ENCODE peak calls at places on chromosomes 11 and 22, in five cellular contexts. One of them, this sample, is unnamed.

GRCh38 chr11:17750013-17750816 is 15.6 kb downstream of the KCNC1 start:
- DNase-seq in psoas muscle: peak; percentile 43
- DNase-seq in stromal cell of bone marrow: no peak
- DNase-seq in activated T-cell treated with anti-CD3 and anti-CD28 coated beads for 1 hour: no peak
- DNase-seq in GM13976: no peak
- DNase-seq in this sample: no peak

GRCh38 chr11:44709966-44710365 is 16.8 kb upstream of the TSPAN18 start:
- DNase-seq in psoas muscle: no peak
- DNase-seq in stromal cell of bone marrow: peak; percentile 11
- DNase-seq in activated T-cell treated with anti-CD3 and anti-CD28 coated beads for 1 hour: no peak
- DNase-seq in GM13976: no peak
- DNase-seq in this sample: no peak

GRCh38 chr11:9886595-9886994 is 222.7 kb downstream of the SWAP70 start:
- DNase-seq in psoas muscle: no peak
- DNase-seq in stromal cell of bone marrow: no peak
- DNase-seq in activated T-cell treated with anti-CD3 and anti-CD28 coated beads for 1 hour: no peak
- DNase-seq in GM13976: no peak
- DNase-seq in this sample: no peak

GRCh38 chr11:69309800-69310280 is 15.9 kb downstream of the MYEOV start:
- DNase-seq in psoas muscle: no peak
- DNase-seq in stromal cell of bone marrow: no peak
- DNase-seq in activated T-cell treated with anti-CD3 and anti-CD28 coated beads for 1 hour: no peak
- DNase-seq in GM13976: no peak
- DNase-seq in this sample: no peak

GRCh38 chr11:3604169-3604568 is 37.6 kb downstream of the ART5 start:
- DNase-seq in psoas muscle: no peak
- DNase-seq in stromal cell of bone marrow: no peak
- DNase-seq in activated T-cell treated with anti-CD3 and anti-CD28 coated beads for 1 hour: no peak
- DNase-seq in GM13976: no peak
- DNase-seq in this sample: no peak

GRCh38 chr11:117972589-117973445 is 13.4 kb upstream of the IL10RA start:
- DNase-seq in psoas muscle: no peak
- DNase-seq in stromal cell of bone marrow: no peak
- DNase-seq in activated T-cell treated with anti-CD3 and anti-CD28 coated beads for 1 hour: no peak
- DNase-seq in GM13976: no peak
- DNase-seq in this sample: no peak

GRCh38 chr22:48240165-48240934 is 1477.9 kb downstream of the TBC1D22A start:
- DNase-seq in psoas muscle: no peak
- DNase-seq in stromal cell of bone marrow: no peak
- DNase-seq in activated T-cell treated with anti-CD3 and anti-CD28 coated beads for 1 hour: no peak
- DNase-seq in GM13976: no peak
- DNase-seq in this sample: no peak

GRCh38 chr11:102647430-102647829 is 22.3 kb upstream of the MMP20 start:
- DNase-seq in psoas muscle: no peak
- DNase-seq in stromal cell of bone marrow: no peak
- DNase-seq in activated T-cell treated with anti-CD3 and anti-CD28 coated beads for 1 hour: no peak
- DNase-seq in GM13976: no peak
- DNase-seq in this sample: no peak

GRCh38 chr22:22235564-22235963 is 9.0 kb upstream of the VPREB1 start:
- DNase-seq in psoas muscle: no peak
- DNase-seq in stromal cell of bone marrow: no peak
- DNase-seq in activated T-cell treated with anti-CD3 and anti-CD28 coated beads for 1 hour: peak; percentile 51
- DNase-seq in GM13976: peak; percentile 72
- DNase-seq in this sample: peak; percentile 29

GRCh38 chr11:504053-504993 is 2.7 kb downstream of the RNH1 start:
- DNase-seq in psoas muscle: no peak
- DNase-seq in stromal cell of bone marrow: peak; percentile 59
- DNase-seq in activated T-cell treated with anti-CD3 and anti-CD28 coated beads for 1 hour: no peak
- DNase-seq in GM13976: peak; percentile 72
- DNase-seq in this sample: no peak

GRCh38 chr11:44992774-44993173 is 42.1 kb upstream of the TP53I11 start:
- DNase-seq in psoas muscle: no peak
- DNase-seq in stromal cell of bone marrow: no peak
- DNase-seq in activated T-cell treated with anti-CD3 and anti-CD28 coated beads for 1 hour: no peak
- DNase-seq in GM13976: no peak
- DNase-seq in this sample: no peak

GRCh38 chr22:36155702-36156101 is 4.9 kb downstream of the APOL3 start:
- DNase-seq in psoas muscle: peak; percentile 84
- DNase-seq in stromal cell of bone marrow: no peak
- DNase-seq in activated T-cell treated with anti-CD3 and anti-CD28 coated beads for 1 hour: no peak
- DNase-seq in GM13976: no peak
- DNase-seq in this sample: no peak

GRCh38 chr11:128236506-128237498 is 350.6 kb downstream of the ETS1 start:
- DNase-seq in psoas muscle: no peak
- DNase-seq in stromal cell of bone marrow: no peak
- DNase-seq in activated T-cell treated with anti-CD3 and anti-CD28 coated beads for 1 hour: no peak
- DNase-seq in GM13976: no peak
- DNase-seq in this sample: no peak

GRCh38 chr22:44126807-44127206 is 53.9 kb upstream of the PARVG start:
- DNase-seq in psoas muscle: no peak
- DNase-seq in stromal cell of bone marrow: no peak
- DNase-seq in activated T-cell treated with anti-CD3 and anti-CD28 coated beads for 1 hour: no peak
- DNase-seq in GM13976: no peak
- DNase-seq in this sample: no peak

GRCh38 chr22:49768077-49768476 is 59.6 kb downstream of the BRD1 start:
- DNase-seq in psoas muscle: peak; percentile 33
- DNase-seq in stromal cell of bone marrow: no peak
- DNase-seq in activated T-cell treated with anti-CD3 and anti-CD28 coated beads for 1 hour: no peak
- DNase-seq in GM13976: no peak
- DNase-seq in this sample: no peak

GRCh38 chr11:106461148-106461547 is 383.7 kb downstream of the AASDHPPT start:
- DNase-seq in psoas muscle: no peak
- DNase-seq in stromal cell of bone marrow: no peak
- DNase-seq in activated T-cell treated with anti-CD3 and anti-CD28 coated beads for 1 hour: no peak
- DNase-seq in GM13976: no peak
- DNase-seq in this sample: no peak

GRCh38 chr11:20113147-20113435 is 47.2 kb downstream of the DBX1 start:
- DNase-seq in psoas muscle: no peak
- DNase-seq in stromal cell of bone marrow: no peak
- DNase-seq in activated T-cell treated with anti-CD3 and anti-CD28 coated beads for 1 hour: no peak
- DNase-seq in GM13976: no peak
- DNase-seq in this sample: no peak

GRCh38 chr11:28674432-28675076 is 566.4 kb downstream of the METTL15 start:
- DNase-seq in psoas muscle: no peak
- DNase-seq in stromal cell of bone marrow: no peak
- DNase-seq in activated T-cell treated with anti-CD3 and anti-CD28 coated beads for 1 hour: no peak
- DNase-seq in GM13976: no peak
- DNase-seq in this sample: no peak

GRCh38 chr22:37198290-37199102 is 10.4 kb upstream of the C1QTNF6 start:
- DNase-seq in psoas muscle: peak; percentile 93
- DNase-seq in stromal cell of bone marrow: peak; percentile 50
- DNase-seq in activated T-cell treated with anti-CD3 and anti-CD28 coated beads for 1 hour: peak; percentile 93
- DNase-seq in GM13976: peak; percentile 90
- DNase-seq in this sample: peak; percentile 82

GRCh38 chr11:131662310-131662709 is 291.9 kb downstream of the NTM start:
- DNase-seq in psoas muscle: no peak
- DNase-seq in stromal cell of bone marrow: no peak
- DNase-seq in activated T-cell treated with anti-CD3 and anti-CD28 coated beads for 1 hour: no peak
- DNase-seq in GM13976: no peak
- DNase-seq in this sample: no peak

GRCh38 chr11:27216268-27217149 is 146.5 kb downstream of the CCDC34 start:
- DNase-seq in psoas muscle: peak; percentile 86
- DNase-seq in stromal cell of bone marrow: no peak
- DNase-seq in activated T-cell treated with anti-CD3 and anti-CD28 coated beads for 1 hour: no peak
- DNase-seq in GM13976: no peak
- DNase-seq in this sample: no peak

GRCh38 chr11:91653091-91653754 is 571.4 kb upstream of the FAT3 start:
- DNase-seq in psoas muscle: no peak
- DNase-seq in stromal cell of bone marrow: no peak
- DNase-seq in activated T-cell treated with anti-CD3 and anti-CD28 coated beads for 1 hour: no peak
- DNase-seq in GM13976: no peak
- DNase-seq in this sample: no peak

GRCh38 chr11:131370090-131370751 is at the start of gene NTM:
- DNase-seq in psoas muscle: peak; percentile 68
- DNase-seq in stromal cell of bone marrow: peak; percentile 33
- DNase-seq in activated T-cell treated with anti-CD3 and anti-CD28 coated beads for 1 hour: no peak
- DNase-seq in GM13976: no peak
- DNase-seq in this sample: no peak

GRCh38 chr11:34311126-34311525 is 46.7 kb downstream of the ABTB2 start:
- DNase-seq in psoas muscle: peak; percentile 65
- DNase-seq in stromal cell of bone marrow: no peak
- DNase-seq in activated T-cell treated with anti-CD3 and anti-CD28 coated beads for 1 hour: no peak
- DNase-seq in GM13976: no peak
- DNase-seq in this sample: no peak

GRCh38 chr22:39173787-39174497 is 21.5 kb upstream of the CBX7 start:
- DNase-seq in psoas muscle: no peak
- DNase-seq in stromal cell of bone marrow: no peak
- DNase-seq in activated T-cell treated with anti-CD3 and anti-CD28 coated beads for 1 hour: no peak
- DNase-seq in GM13976: peak; percentile 32
- DNase-seq in this sample: peak; percentile 29

GRCh38 chr11:44889266-44889665 is 61.4 kb downstream of the TP53I11 start:
- DNase-seq in psoas muscle: no peak
- DNase-seq in stromal cell of bone marrow: no peak
- DNase-seq in activated T-cell treated with anti-CD3 and anti-CD28 coated beads for 1 hour: no peak
- DNase-seq in GM13976: no peak
- DNase-seq in this sample: no peak

GRCh38 chr22:39446239-39446721 is 10.5 kb upstream of the MGAT3 start:
- DNase-seq in psoas muscle: no peak
- DNase-seq in stromal cell of bone marrow: no peak
- DNase-seq in activated T-cell treated with anti-CD3 and anti-CD28 coated beads for 1 hour: no peak
- DNase-seq in GM13976: peak; percentile 83
- DNase-seq in this sample: no peak

GRCh38 chr22:44309137-44309536 is 3.6 kb downstream of the SHISAL1 start:
- DNase-seq in psoas muscle: peak; percentile 70
- DNase-seq in stromal cell of bone marrow: peak; percentile 96
- DNase-seq in activated T-cell treated with anti-CD3 and anti-CD28 coated beads for 1 hour: no peak
- DNase-seq in GM13976: no peak
- DNase-seq in this sample: no peak

GRCh38 chr22:49825436-49825835 is 2.2 kb downstream of the BRD1 start:
- DNase-seq in psoas muscle: peak; percentile 39
- DNase-seq in stromal cell of bone marrow: peak; percentile 10
- DNase-seq in activated T-cell treated with anti-CD3 and anti-CD28 coated beads for 1 hour: no peak
- DNase-seq in GM13976: no peak
- DNase-seq in this sample: no peak

GRCh38 chr11:10605941-10606381 is 37.5 kb upstream of the LYVE1 start:
- DNase-seq in psoas muscle: peak; percentile 68
- DNase-seq in stromal cell of bone marrow: peak; percentile 79
- DNase-seq in activated T-cell treated with anti-CD3 and anti-CD28 coated beads for 1 hour: no peak
- DNase-seq in GM13976: no peak
- DNase-seq in this sample: no peak

GRCh38 chr22:40764743-40765441 is 54.3 kb downstream of the SLC25A17 start:
- DNase-seq in psoas muscle: no peak
- DNase-seq in stromal cell of bone marrow: no peak
- DNase-seq in activated T-cell treated with anti-CD3 and anti-CD28 coated beads for 1 hour: no peak
- DNase-seq in GM13976: peak; percentile 78
- DNase-seq in this sample: no peak

GRCh38 chr11:95450547-95451123 is 219.6 kb upstream of the SESN3 start:
- DNase-seq in psoas muscle: no peak
- DNase-seq in stromal cell of bone marrow: peak; percentile 24
- DNase-seq in activated T-cell treated with anti-CD3 and anti-CD28 coated beads for 1 hour: no peak
- DNase-seq in GM13976: no peak
- DNase-seq in this sample: no peak

GRCh38 chr11:76610371-76610770 is 60.2 kb downstream of the LRRC32 start:
- DNase-seq in psoas muscle: no peak
- DNase-seq in stromal cell of bone marrow: no peak
- DNase-seq in activated T-cell treated with anti-CD3 and anti-CD28 coated beads for 1 hour: no peak
- DNase-seq in GM13976: no peak
- DNase-seq in this sample: no peak

GRCh38 chr22:20404881-20405280 is 10.9 kb downstream of the ZNF74 start:
- DNase-seq in psoas muscle: no peak
- DNase-seq in stromal cell of bone marrow: no peak
- DNase-seq in activated T-cell treated with anti-CD3 and anti-CD28 coated beads for 1 hour: no peak
- DNase-seq in GM13976: peak; percentile 18
- DNase-seq in this sample: no peak

GRCh38 chr22:48783821-48784266 is 1043.8 kb downstream of the BRD1 start:
- DNase-seq in psoas muscle: no peak
- DNase-seq in stromal cell of bone marrow: no peak
- DNase-seq in activated T-cell treated with anti-CD3 and anti-CD28 coated beads for 1 hour: no peak
- DNase-seq in GM13976: peak; percentile 12
- DNase-seq in this sample: no peak

This sample was measured in activated T-helper 1 cell treated with anti-CD3 and anti-CD28 coated beads, Interleukin-12 subunit alpha, Interleukin-12 subunit beta, Interleukin-2, Interleukin-4 antibody, amounts not matched to agents 30 ng/mL and 10 ng/mL and 1 ng/mL, durations not matched to agents 14 hours and 24 hours and 36 hours.